ENCODE peak calls at places on chromosome 6, in six cellular contexts. Y is endothelial cell of umbilical vein, E is adrenal gland, L is thoracic aorta, O is kidney epithelial cell, D is lower lobe of right lung. C is an unnamed sample.

GRCh38 chr6:6351626-6352025 is 31.2 kb upstream of the F13A1 start:
- DNase-seq in Y (no peak), E (no peak), L (no peak), O (no peak), D (no peak), C (no peak)

GRCh38 chr6:129031051-129031599 is 148.2 kb downstream of the LAMA2 start:
- DNase-seq in Y (no peak), E (no peak), L (no peak), O (no peak), D (no peak), C (peak; percentile 94)

GRCh38 chr6:42316390-42316970 is 98.8 kb upstream of the MRPS10 start:
- DNase-seq in Y (peak; percentile 19), E (no peak), L (no peak), O (peak; percentile 38), D (peak; percentile 54), C (peak; percentile 56)

GRCh38 chr6:43963203-43963602 is 164.0 kb downstream of the MRPL14 start:
- DNase-seq in Y (no peak), E (peak; percentile 53), L (no peak), O (no peak), D (no peak), C (no peak)

GRCh38 chr6:33752139-33753015 is 5.7 kb upstream of the IP6K3 start:
- DNase-seq in Y (no peak), E (no peak), L (no peak), O (no peak), D (no peak), C (no peak)

GRCh38 chr6:109458774-109459531 is 3.4 kb upstream of the MICAL1 start:
- DNase-seq in Y (no peak), E (peak; percentile 49), L (no peak), O (no peak), D (no peak), C (no peak)

GRCh38 chr6:109998159-109998785 is 20.2 kb downstream of the GPR6 start:
- DNase-seq in Y (no peak), E (no peak), L (no peak), O (no peak), D (no peak), C (no peak)

GRCh38 chr6:35148167-35148741 is 7.1 kb upstream of the TCP11 start:
- DNase-seq in Y (peak; percentile 31), E (no peak), L (no peak), O (no peak), D (no peak), C (no peak)

GRCh38 chr6:12293931-12294800 is 4.0 kb downstream of the EDN1 start:
- DNase-seq in Y (peak; percentile 18), E (no peak), L (no peak), O (no peak), D (no peak), C (no peak)

GRCh38 chr6:31114970-31115849 is 610 bp downstream of the PSORS1C1 start:
- DNase-seq in Y (peak; percentile 51), E (no peak), L (no peak), O (no peak), D (no peak), C (peak; percentile 57)

GRCh38 chr6:87722831-87723726 is 21.0 kb upstream of the AKIRIN2 start:
- DNase-seq in Y (peak; percentile 51), E (peak; percentile 92), L (peak; percentile 29), O (peak; percentile 95), D (peak; percentile 68), C (peak; percentile 87)

GRCh38 chr6:144365176-144365710 is 80.1 kb downstream of the UTRN start:
- DNase-seq in Y (peak; percentile 69), E (no peak), L (no peak), O (no peak), D (no peak), C (no peak)

GRCh38 chr6:139402935-139403386 is 28.5 kb upstream of the CITED2 start:
- DNase-seq in Y (peak; percentile 67), E (no peak), L (no peak), O (peak; percentile 66), D (no peak), C (peak; percentile 92)

DNA sequence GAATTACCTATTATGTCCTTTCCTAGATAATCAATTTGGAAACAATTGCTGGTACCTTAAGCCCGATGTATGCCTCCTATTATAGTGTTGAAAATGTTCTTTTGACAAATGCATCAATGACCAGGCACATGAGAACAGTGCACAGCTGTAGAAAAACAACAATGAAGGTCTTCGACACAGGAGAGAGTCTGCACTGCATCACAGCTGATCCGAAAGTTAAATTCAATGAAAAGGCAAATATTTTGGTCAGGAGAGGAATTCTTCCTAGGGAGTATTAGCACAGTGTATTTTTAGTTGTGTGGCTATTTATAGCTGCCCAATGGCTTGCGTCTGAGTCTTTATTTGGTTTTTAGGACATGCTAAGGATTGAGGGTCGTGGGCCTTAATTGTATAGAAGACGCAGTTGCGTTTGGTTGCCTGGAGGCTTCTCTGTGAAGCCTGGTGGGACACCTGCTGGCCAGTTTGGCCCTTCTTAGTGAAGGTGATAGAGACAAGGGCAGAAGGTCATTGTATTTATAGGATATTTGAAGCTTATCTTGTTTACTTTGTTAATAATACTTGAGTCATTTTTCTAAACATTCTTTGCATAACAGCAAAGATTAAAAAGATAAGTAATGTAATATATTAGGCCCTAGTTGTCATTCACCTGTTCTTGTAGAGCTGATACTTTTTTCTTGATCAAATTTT is 72.3 kb downstream of the CDYL start:
- DNase-seq in Y (peak; percentile 56), E (no peak), L (no peak), O (no peak), D (no peak), C (peak; percentile 26)
- TF ChIP-seq CTCF in Y (peak; percentile 23), E (peak; percentile 33), L (no peak), O (peak; percentile 29), D (peak; percentile 31), C (peak; percentile 47)

DNA sequence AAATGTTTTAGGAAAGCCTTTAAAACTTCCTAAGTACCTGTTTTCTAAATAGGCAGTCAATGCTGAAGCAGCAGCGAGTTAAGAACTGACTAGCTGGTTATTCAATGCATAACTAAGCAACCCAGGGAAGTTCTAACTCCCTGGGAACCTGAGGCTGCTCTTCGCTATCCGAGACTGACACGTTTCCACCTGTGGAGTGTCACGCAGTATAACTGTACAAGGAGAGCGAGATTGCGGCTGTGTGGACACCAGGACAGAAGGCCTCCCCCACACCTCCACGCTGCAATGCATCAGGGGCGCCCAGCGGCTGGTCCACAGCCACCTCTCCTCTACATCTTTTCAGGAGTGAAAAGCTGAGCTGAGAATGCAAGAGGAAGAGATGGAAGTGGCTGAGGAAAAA is 8.0 kb downstream of the PXDC1 start:
- DNase-seq in Y (no peak), E (no peak), L (no peak), O (no peak), D (no peak), C (no peak)
- H3K4me3 ChIP-seq in Y (no peak overlapping the region), E (no peak overlapping the region), L (peak overlapping the region; percentile 94), O (no peak overlapping the region), D (no peak overlapping the region), C (no peak overlapping the region)

GRCh38 chr6:28864321-28864923 is 59.4 kb downstream of the TRIM27 start:
- DNase-seq in Y (no peak), E (no peak), L (no peak), O (no peak), D (no peak), C (no peak)
- TF ChIP-seq CTCF in Y (no peak), E (no peak), L (no peak), O (no peak), D (no peak), C (peak; percentile 16)

GRCh38 chr6:10381133-10381829 is 33.6 kb downstream of the TFAP2A start:
- DNase-seq in Y (no peak), E (no peak), L (no peak), O (no peak), D (no peak), C (no peak)
- H3K4me3 ChIP-seq in Y (no peak overlapping the region), E (no peak overlapping the region), L (no peak overlapping the region), O (no peak overlapping the region), D (no peak overlapping the region), C (no peak overlapping the region)

DNA sequence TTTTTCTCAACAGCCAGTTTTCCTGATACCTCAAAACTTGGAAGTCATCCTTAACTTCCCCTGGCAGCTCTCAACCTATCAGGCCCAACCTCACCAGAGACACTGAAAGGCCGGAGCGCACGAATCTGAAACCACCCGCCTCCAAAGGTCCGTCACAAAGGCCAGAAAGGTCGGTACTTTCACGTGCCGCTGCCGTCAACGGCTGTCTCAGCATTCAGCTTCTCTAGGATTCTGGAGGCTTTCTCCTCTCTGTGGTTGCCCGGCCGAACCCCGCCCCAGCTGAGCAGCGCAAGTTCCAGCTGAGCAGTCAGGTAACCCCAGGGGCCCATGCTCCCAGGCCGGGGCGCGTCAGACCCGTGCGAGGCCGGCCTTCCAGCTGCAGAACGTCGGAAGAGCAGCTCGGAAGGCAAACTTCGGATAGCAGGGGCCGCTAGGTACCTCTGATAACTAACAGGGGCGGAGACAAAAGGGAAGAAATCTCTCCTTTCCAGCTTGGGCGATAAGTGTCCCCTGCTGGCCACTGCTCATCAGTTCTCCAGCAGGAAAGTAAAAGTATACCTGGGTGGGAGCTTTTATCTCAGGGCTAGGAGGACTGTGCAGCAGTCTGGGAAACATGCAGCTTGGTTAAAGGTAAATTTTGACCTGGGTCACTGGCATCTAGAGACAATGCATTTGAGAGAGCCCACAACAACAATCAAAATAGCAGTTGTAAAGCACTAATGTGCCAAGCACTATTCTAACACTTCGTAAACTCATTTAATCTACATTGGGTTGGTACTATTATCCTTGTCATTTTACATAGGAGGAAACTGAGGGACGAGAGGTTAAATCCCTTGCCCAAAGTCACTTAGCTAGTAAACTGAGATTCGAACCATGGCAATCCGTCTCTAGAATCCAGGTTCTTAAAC is 16.1 kb downstream of the ZSCAN12 start:
- DNase-seq in Y (peak; percentile 93), E (peak; percentile 97), L (peak; percentile 9), O (peak; percentile 43), D (peak; percentile 92), C (peak; percentile 95)
- TF ChIP-seq CTCF in Y (peak; percentile 54), E (peak; percentile 55), L (no peak), O (peak; percentile 66), D (peak; percentile 47), C (peak; percentile 64)

GRCh38 chr6:117497237-117497636 is 14.8 kb downstream of the DCBLD1 start:
- DNase-seq in Y (peak; percentile 66), E (no peak), L (no peak), O (no peak), D (no peak), C (no peak)
- H3K4me3 ChIP-seq in Y (no peak overlapping the region), E (no peak overlapping the region), L (no peak overlapping the region), O (no peak overlapping the region), D (peak overlapping the region; percentile 0), C (no peak overlapping the region)

GRCh38 chr6:169780571-169781091 is 29.2 kb downstream of the ERMARD start:
- DNase-seq in Y (peak; percentile 28), E (peak; percentile 34), L (no peak), O (no peak), D (no peak), C (no peak)
- TF ChIP-seq CTCF in Y (no peak), E (no peak), L (no peak), O (no peak), D (no peak), C (no peak)

GRCh38 chr6:155171109-155171746 is 92.6 kb upstream of the CLDN20 start:
- DNase-seq in Y (peak; percentile 93), E (peak; percentile 64), L (peak; percentile 37), O (peak; percentile 78), D (no peak), C (peak; percentile 88)
- H3K4me3 ChIP-seq in Y (peak overlapping the region; percentile 15), E (no peak overlapping the region), L (peak overlapping the region; percentile 47), O (no peak overlapping the region), D (peak overlapping the region; percentile 18), C (peak overlapping the region; percentile 24)

C was measured in fibroblast of villous mesenchyme.